ENCODE peak calls at places on chromosomes 16 and 17, in eight cellular contexts. Q is T-helper 1 cell; C is smooth muscle cell of the brain vasculature; N is aorta; D is AML-193; I is stimulated activated CD4-positive, alpha-beta T cell treated with anti-CD3 and anti-CD28 coated beads, Interleukin-12 subunit alpha, Interleukin-12 subunit beta, amount 100 ng/mL, for 4 hours; X is activated CD8-positive, alpha-beta memory T cell treated with anti-CD3 and anti-CD28 coated beads for 24 hours; U is NCI-H1105 treated with DMSO at 0.1 percent for 48 hours. E is an unnamed sample.

GRCh38 chr17:57685499-57686132 is 59.5 kb downstream of the CCDC182 start:
- DNase-seq in Q (no peak), N (no peak), C (no peak), U (no peak), D (no peak), X (peak; percentile 19), I (no peak), E (no peak)

GRCh38 chr17:3557768-3558583 is at the start of gene TRPV3:
- DNase-seq in D (no peak), U (no peak), Q (peak; percentile 44), I (peak; percentile 60), N (peak; percentile 65), X (peak; percentile 81), C (no peak), E (peak; percentile 24)

GRCh38 chr16:9012848-9013507 is 49.3 kb upstream of the USP7 start:
- DNase-seq in D (no peak), X (peak; percentile 56), C (no peak), N (no peak), U (no peak), Q (no peak), I (no peak), E (peak; percentile 93)

GRCh38 chr16:28475221-28475620 is 3.1 kb upstream of the NPIPB7 start:
- DNase-seq in Q (no peak), D (no peak), N (no peak), U (no peak), X (no peak), I (no peak), C (no peak), E (no peak)

GRCh38 chr17:67920212-67920611 is 76.1 kb downstream of the C17orf58 start:
- DNase-seq in Q (no peak), C (no peak), U (no peak), D (no peak), N (no peak), I (no peak), X (no peak), E (no peak)

GRCh38 chr17:65085397-65085796 is 28.9 kb upstream of the GNA13 start:
- DNase-seq in X (no peak), Q (no peak), C (no peak), D (no peak), U (no peak), N (no peak), I (no peak), E (peak; percentile 50)

GRCh38 chr17:77628035-77628434 is 330.5 kb upstream of the TNRC6C start:
- DNase-seq in X (no peak), I (no peak), N (no peak), U (no peak), C (no peak), Q (no peak), D (no peak), E (no peak)

GRCh38 chr16:69494993-69495392 is 70.6 kb downstream of the CYB5B start:
- DNase-seq in X (peak; percentile 67), N (no peak), D (peak; percentile 29), I (no peak), U (no peak), C (no peak), Q (peak; percentile 41), E (peak; percentile 74)

GRCh38 chr17:39054111-39054645 is 87.0 kb upstream of the FBXO47 start:
- DNase-seq in N (no peak), X (no peak), D (no peak), U (no peak), I (no peak), Q (no peak), C (no peak), E (peak; percentile 4)

GRCh38 chr17:72795941-72796340 is 296.5 kb downstream of the SLC39A11 start:
- DNase-seq in N (no peak), C (no peak), X (no peak), D (no peak), I (no peak), U (no peak), Q (no peak), E (no peak)

GRCh38 chr16:89720520-89720858 is 209 bp downstream of the VPS9D1 start:
- DNase-seq in N (no peak), X (no peak), Q (no peak), U (no peak), C (no peak), I (no peak), D (no peak), E (peak; percentile 67)

GRCh38 chr17:50787106-50787505 is 19.8 kb upstream of the ANKRD40CL start:
- DNase-seq in N (no peak), X (no peak), C (no peak), I (no peak), U (no peak), Q (no peak), D (no peak), E (no peak)

GRCh38 chr16:54098247-54098646 is 188.3 kb downstream of the IRX3 start:
- DNase-seq in Q (no peak), I (no peak), D (no peak), X (no peak), C (no peak), U (peak; percentile 58), N (no peak), E (no peak)

GRCh38 chr16:73058616-73059409 is 10.9 kb upstream of the ZFHX3 start:
- DNase-seq in I (peak; percentile 13), N (peak; percentile 70), D (no peak), Q (no peak), C (no peak), X (no peak), U (peak; percentile 73), E (no peak)

GRCh38 chr16:69741519-69741918 is 13.2 kb downstream of the NOB1 start:
- DNase-seq in I (no peak), Q (no peak), X (no peak), D (peak; percentile 33), C (no peak), U (no peak), N (no peak), E (no peak)

GRCh38 chr16:2364638-2365210 is 24.2 kb upstream of the ABCA3 start:
- DNase-seq in X (no peak), N (no peak), Q (no peak), C (no peak), D (no peak), I (no peak), U (no peak), E (no peak)

GRCh38 chr16:28597692-28598261 is 927 bp upstream of the SULT1A2 start:
- DNase-seq in X (no peak), N (no peak), D (no peak), I (no peak), Q (no peak), C (no peak), U (no peak), E (peak; percentile 65)

GRCh38 chr17:40110457-40110856 is 10.1 kb upstream of the NR1D1 start:
- DNase-seq in X (no peak), I (no peak), Q (no peak), C (no peak), N (no peak), U (no peak), D (no peak), E (no peak)

GRCh38 chr17:2173005-2173404 is 118.1 kb downstream of the HIC1 start:
- DNase-seq in X (no peak), I (no peak), Q (no peak), N (peak; percentile 70), C (no peak), U (no peak), D (no peak), E (no peak)

GRCh38 chr16:49557070-49557446 is 183.5 kb downstream of the C16orf78 start:
- DNase-seq in D (no peak), U (peak; percentile 86), X (no peak), N (no peak), I (no peak), C (no peak), Q (no peak), E (peak; percentile 74)

GRCh38 chr17:64109400-64109799 is 20.5 kb downstream of the ERN1 start:
- DNase-seq in Q (no peak), D (no peak), X (no peak), I (no peak), N (no peak), C (no peak), U (no peak), E (peak; percentile 21)

GRCh38 chr16:10324210-10324609 is 61.7 kb upstream of the ATF7IP2 start:
- DNase-seq in X (no peak), D (no peak), U (no peak), N (no peak), C (no peak), I (no peak), Q (no peak), E (no peak)

GRCh38 chr17:8158267-8159031 is 4.3 kb downstream of the VAMP2 start:
- DNase-seq in N (peak; percentile 95), Q (peak; percentile 83), U (peak; percentile 73), X (peak; percentile 95), C (no peak), I (peak; percentile 85), D (peak; percentile 51), E (peak; percentile 95)

GRCh38 chr17:50270430-50271172 is 3.7 kb upstream of the TMEM92 start:
- DNase-seq in U (no peak), I (no peak), Q (no peak), X (no peak), D (no peak), C (peak; percentile 84), N (peak; percentile 57), E (peak; percentile 65)

GRCh38 chr16:67326472-67327309 is at the start of the genes KCTD19 and LRRC36:
- DNase-seq in N (peak; percentile 71), I (peak; percentile 58), D (no peak), X (peak; percentile 90), C (no peak), Q (peak; percentile 24), U (peak; percentile 62), E (peak; percentile 97)

GRCh38 chr17:319266-319665 is 33.3 kb downstream of the RPH3AL start:
- DNase-seq in N (peak; percentile 33), Q (no peak), D (no peak), C (no peak), I (no peak), U (no peak), X (no peak), E (no peak)

GRCh38 chr16:19344224-19344801 is 58.8 kb downstream of the CLEC19A start:
- DNase-seq in U (no peak), D (no peak), X (no peak), Q (no peak), I (no peak), N (no peak), C (no peak), E (no peak)

GRCh38 chr16:55418586-55418985 is 60.4 kb upstream of the MMP2 start:
- DNase-seq in I (no peak), N (no peak), D (no peak), Q (no peak), U (no peak), C (no peak), X (no peak), E (peak; percentile 35)

GRCh38 chr17:10155334-10156081 is 42.9 kb downstream of the GAS7 start:
- DNase-seq in N (no peak), U (no peak), I (no peak), D (no peak), Q (no peak), X (no peak), C (no peak), E (no peak)